ENCODE peak calls at places on chromosomes 12 and 14, in seven cellular contexts. M is neuronal stem cell, O is H9, R is mesenchymal stem cell, G is mesendoderm, A is H1, F is trophoblast cell. T is an unnamed sample.

GRCh38 chr12:27530157-27530922 is 6.3 kb downstream of the PPFIBP1 start:
- DNase-seq in M (no peak), O (no peak), R (no peak), G (peak), A (no peak), F (no peak), T (peak)

GRCh38 chr12:78799679-78800078 is 64.9 kb upstream of the SYT1 start:
- DNase-seq in M (no peak), O (no peak), R (no peak), G (no peak), A (no peak), F (no peak), T (no peak)

GRCh38 chr12:55927588-55928502 is at the start of gene PYM1:
- DNase-seq in M (peak), O (peak), R (peak), G (peak), A (peak), F (peak), T (peak)

GRCh38 chr12:49900371-49900770 is 3.3 kb downstream of the FAIM2 start:
- DNase-seq in M (no peak), O (no peak), R (no peak), G (no peak), A (no peak), F (no peak), T (no peak)

GRCh38 chr12:122184522-122184921 is 1.6 kb downstream of the LRRC43 start:
- DNase-seq in M (no peak), O (no peak), R (no peak), G (no peak), A (no peak), F (no peak), T (no peak)

GRCh38 chr14:100762089-100762515 is 35.4 kb downstream of the DLK1 start:
- DNase-seq in M (no peak), O (no peak), R (peak), G (no peak), A (no peak), F (no peak), T (peak)

GRCh38 chr12:71626098-71626497 is 37.5 kb downstream of the ZFC3H1 start:
- DNase-seq in M (no peak), O (no peak), R (no peak), G (no peak), A (no peak), F (no peak), T (no peak)

GRCh38 chr14:64636208-64636979 is 67.8 kb upstream of the PLEKHG3 start:
- DNase-seq in M (peak), O (peak), R (peak), G (peak), A (peak), F (peak), T (peak)

GRCh38 chr14:63650336-63650952 is 8.8 kb upstream of the WDR89 start:
- DNase-seq in M (no peak), O (no peak), R (no peak), G (no peak), A (no peak), F (no peak), T (peak)

GRCh38 chr14:64388533-64389243 is 535 bp downstream of the MTHFD1 start:
- DNase-seq in M (no peak), O (no peak), R (peak), G (peak), A (no peak), F (peak), T (peak)

GRCh38 chr14:32468955-32469354 is 139.9 kb downstream of the AKAP6 start:
- DNase-seq in M (no peak), O (no peak), R (peak), G (no peak), A (no peak), F (no peak), T (peak)

GRCh38 chr12:41967668-41968649 is 176.7 kb downstream of the GXYLT1 start:
- DNase-seq in M (peak), O (peak), R (peak), G (peak), A (peak), F (no peak), T (no peak)

GRCh38 chr14:70640938-70641547 is 673 bp upstream of the TTC9 start:
- DNase-seq in M (peak), O (peak), R (peak), G (peak), A (no peak), F (peak), T (peak)

GRCh38 chr12:56122637-56123036 is 4.6 kb downstream of the ZC3H10 start:
- DNase-seq in M (no peak), O (no peak), R (peak), G (no peak), A (no peak), F (no peak), T (no peak)

GRCh38 chr12:7144414-7145120 is 14.4 kb downstream of the CLSTN3 start:
- DNase-seq in M (no peak), O (no peak), R (peak), G (peak), A (no peak), F (no peak), T (peak)

GRCh38 chr12:78398750-78399149 is 465.8 kb upstream of the SYT1 start:
- DNase-seq in M (no peak), O (no peak), R (peak), G (no peak), A (no peak), F (no peak), T (no peak)

GRCh38 chr14:48391661-48392060 is 716.3 kb upstream of the MDGA2 start:
- DNase-seq in M (no peak), O (no peak), R (peak), G (no peak), A (no peak), F (no peak), T (peak)
- H2BK5ac ChIP-seq in M (no peak), O (no peak), R (no peak), G (no peak), A (no peak), F (no peak), T (peak)

GRCh38 chr14:99145307-99145706 is 126.7 kb downstream of the BCL11B start:
- DNase-seq in M (no peak), O (no peak), R (no peak), G (no peak), A (no peak), F (no peak), T (no peak)
- H2BK5ac ChIP-seq in M (no peak), O (no peak), R (no peak), G (peak), A (no peak), F (no peak), T (no peak)

GRCh38 chr14:30118992-30119640 is 191.5 kb upstream of the PRKD1 start:
- DNase-seq in M (no peak), O (no peak), R (no peak), G (no peak), A (no peak), F (no peak), T (no peak)
- H2BK5ac ChIP-seq in M (no peak), O (no peak), R (no peak), G (no peak), A (no peak), F (no peak), T (no peak)

GRCh38 chr14:50186088-50186487 is 45.3 kb downstream of the SOS2 start:
- DNase-seq in M (no peak), O (no peak), R (no peak), G (no peak), A (no peak), F (no peak), T (no peak)
- H2BK5ac ChIP-seq in M (no peak), O (no peak), R (no peak), G (no peak), A (no peak), F (no peak), T (no peak)

DNA sequence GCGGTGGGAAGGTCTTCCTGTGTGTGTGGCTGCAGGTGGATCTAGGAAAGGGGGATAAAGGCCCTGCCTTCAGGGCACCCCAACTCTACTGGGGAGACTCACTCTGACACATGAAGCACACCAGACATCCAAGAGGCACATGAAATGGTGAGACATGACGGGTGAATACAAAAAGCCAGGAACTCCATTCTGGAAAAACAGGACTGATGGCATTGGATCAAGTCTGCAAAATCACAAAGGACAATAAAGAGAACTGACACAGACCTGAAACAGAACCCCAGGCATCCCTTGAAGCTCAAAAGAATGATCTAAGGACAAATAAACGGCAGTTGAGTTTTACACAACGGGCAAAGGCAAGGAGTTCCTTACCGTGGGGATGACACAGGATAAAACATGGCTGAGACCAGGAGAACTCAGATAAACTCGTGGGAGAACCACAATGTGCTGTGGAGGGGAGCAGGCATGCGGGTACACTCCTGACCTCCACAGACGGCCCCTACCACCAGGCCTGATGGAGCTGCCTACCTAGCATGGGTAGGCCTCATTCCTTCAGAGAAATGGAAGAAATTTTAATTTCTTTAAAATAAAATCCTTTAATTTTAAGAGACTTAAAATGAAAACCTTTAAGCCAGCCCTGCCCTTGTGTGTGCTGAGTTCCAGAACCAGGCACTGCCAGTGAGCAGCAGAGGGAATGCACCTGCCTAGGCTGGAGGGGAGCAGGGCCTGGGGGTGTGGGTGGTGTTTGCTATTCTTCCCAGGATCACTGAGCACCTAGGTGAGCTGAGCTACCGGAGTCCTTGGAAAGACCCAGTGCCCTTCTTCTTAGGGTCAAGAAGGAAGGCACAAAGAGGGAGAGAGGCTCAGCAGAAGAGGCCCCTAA is 100.1 kb downstream of the SINHCAF start:
- DNase-seq in M (no peak), O (no peak), R (no peak), G (no peak), A (no peak), F (no peak), T (no peak)
- H2BK5ac ChIP-seq in M (no peak), O (no peak), R (no peak), G (no peak), A (no peak), F (no peak), T (no peak)

GRCh38 chr12:11324426-11324825 is 14.2 kb upstream of the PRB4 start:
- DNase-seq in M (no peak), O (no peak), R (no peak), G (no peak), A (no peak), F (no peak), T (no peak)
- H2BK5ac ChIP-seq in M (no peak), O (no peak), R (no peak), G (no peak), A (no peak), F (no peak), T (no peak)

DNA sequence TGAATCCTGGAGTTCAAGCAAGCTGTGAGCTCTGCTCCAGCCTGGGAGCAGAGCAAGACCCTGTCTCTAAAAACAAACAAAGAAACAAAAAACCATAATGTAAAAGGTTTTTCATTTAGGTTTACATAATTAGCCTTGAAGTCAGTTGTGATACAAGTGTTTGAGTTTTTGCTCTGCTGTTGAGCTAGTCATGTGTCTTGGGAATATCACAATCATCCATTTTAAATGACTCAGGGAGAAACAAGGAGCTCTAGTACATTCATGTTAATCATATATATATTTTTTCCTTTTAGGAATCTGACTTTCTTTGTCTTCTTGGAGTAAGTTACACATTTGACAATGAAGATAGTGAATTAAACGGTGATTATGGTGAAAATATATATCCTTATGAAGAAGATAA is 12.9 kb downstream of the MIA2 start:
- DNase-seq in M (no peak), O (no peak), R (no peak), G (no peak), A (no peak), F (no peak), T (peak)
- H2BK5ac ChIP-seq in M (no peak), O (no peak), R (no peak), G (no peak), A (no peak), F (no peak), T (no peak)

T was measured in IMR-90.